ENCODE peak calls at places on chromosomes 11 and 22, in ten cellular contexts. N, L, Q, S, W, O, E, D, B and I are unnamed samples. For H3K4me1, the result is how much of the 10 kb centered on the place peaks cover.

GRCh38 chr11:93537767-93538261 is 5.4 kb downstream of the SMCO4 start:
- DNase-seq in L (peak), N (no peak), E (no peak), Q (no peak), D (no peak), B (no peak), S (peak), W (no peak), O (peak), I (no peak)

GRCh38 chr11:122556605-122557004 is 98.9 kb upstream of the UBASH3B start:
- DNase-seq in O (no peak), L (no peak), D (no peak), W (peak), B (no peak), S (no peak), Q (peak), E (peak), N (no peak), I (no peak)

GRCh38 chr22:28051787-28052356 is 132.8 kb upstream of the PITPNB start:
- DNase-seq in D (peak), S (peak), E (peak), O (peak), W (peak), N (peak), B (no peak), Q (peak), L (peak), I (peak)

GRCh38 chr11:130451261-130452019 is 3.0 kb downstream of the ADAMTS15 start:
- DNase-seq in W (no peak), O (no peak), Q (no peak), N (no peak), S (peak), E (no peak), D (peak), B (no peak), L (no peak), I (peak)

GRCh38 chr22:40101417-40102101 is 76.2 kb upstream of the TNRC6B start:
- DNase-seq in D (no peak), L (no peak), B (no peak), S (no peak), O (no peak), E (peak), Q (no peak), N (no peak), W (no peak), I (no peak)

GRCh38 chr11:120912504-120912903 is 111.4 kb upstream of the TBCEL start:
- DNase-seq in L (no peak), W (no peak), E (peak), O (peak), Q (no peak), S (peak), D (no peak), B (no peak), N (peak), I (no peak)

GRCh38 chr11:15913261-15913660 is 443.1 kb downstream of the SOX6 start:
- DNase-seq in Q (no peak), D (no peak), O (no peak), L (no peak), S (no peak), E (no peak), W (no peak), N (no peak), B (no peak), I (no peak)

GRCh38 chr11:14336507-14337503 is 22.2 kb downstream of the RRAS2 start:
- DNase-seq in B (no peak), N (peak), Q (no peak), S (peak), D (no peak), L (no peak), W (no peak), E (no peak), O (no peak), I (no peak)

GRCh38 chr11:100870138-100870537 is 183.1 kb downstream of the ARHGAP42 start:
- DNase-seq in D (no peak), L (no peak), O (no peak), Q (no peak), S (no peak), B (no peak), E (no peak), W (no peak), N (no peak), I (no peak)

GRCh38 chr11:68383976-68384501 is 71.6 kb downstream of the LRP5 start:
- DNase-seq in B (peak), W (peak), S (peak), D (peak), Q (peak), L (peak), O (peak), E (peak), N (peak), I (peak)

GRCh38 chr11:122517403-122518379 is 137.8 kb upstream of the UBASH3B start:
- DNase-seq in W (no peak), E (no peak), Q (no peak), N (no peak), D (no peak), B (no peak), L (no peak), O (no peak), S (no peak), I (no peak)

GRCh38 chr22:35337932-35338331 is 38.2 kb downstream of the TOM1 start:
- DNase-seq in L (no peak), W (no peak), N (no peak), B (no peak), O (no peak), S (no peak), Q (no peak), D (no peak), E (no peak), I (no peak)

GRCh38 chr11:105673089-105673488 is 63.2 kb downstream of the GRIA4 start:
- DNase-seq in Q (no peak), E (peak), L (no peak), O (peak), B (no peak), W (no peak), S (peak), N (peak), D (no peak), I (peak)

GRCh38 chr11:65891180-65892136 is 985 bp downstream of the CCDC85B start:
- DNase-seq in S (no peak), O (no peak), W (no peak), N (peak), L (peak), B (no peak), D (no peak), Q (peak), E (peak), I (peak)

GRCh38 chr22:40603088-40603605 is 33.4 kb downstream of the MRTFA start:
- DNase-seq in N (peak), O (no peak), Q (no peak), L (peak), B (no peak), W (no peak), D (no peak), E (no peak), S (peak), I (no peak)

GRCh38 chr11:3865388-3866193 is 10.1 kb downstream of the STIM1 start:
- DNase-seq in E (no peak), N (peak), L (no peak), W (no peak), S (peak), Q (no peak), B (no peak), O (no peak), D (no peak), I (no peak)

GRCh38 chr11:65390099-65390941 is 3.9 kb downstream of the FRMD8 start:
- DNase-seq in S (no peak), O (no peak), Q (no peak), N (peak), E (peak), B (no peak), D (no peak), L (no peak), W (no peak), I (peak)

GRCh38 chr22:50282361-50283144 is 12.4 kb upstream of the MAPK11 start:
- DNase-seq in E (no peak), B (no peak), D (no peak), S (peak), L (peak), Q (no peak), N (no peak), W (no peak), O (peak), I (no peak)

GRCh38 chr11:70122490-70123198 is 44.5 kb downstream of the ANO1 start:
- DNase-seq in O (no peak), D (no peak), Q (no peak), W (no peak), N (no peak), S (no peak), B (no peak), L (no peak), E (no peak), I (no peak)

GRCh38 chr11:77117485-77117884 is 10.6 kb upstream of the MYO7A start:
- DNase-seq in D (no peak), E (no peak), N (no peak), Q (no peak), B (no peak), O (no peak), W (no peak), S (no peak), L (no peak), I (no peak)

GRCh38 chr22:19773470-19774040 is 13.0 kb downstream of the TBX1 start:
- DNase-seq in W (no peak), E (no peak), L (no peak), O (no peak), B (no peak), N (no peak), S (no peak), Q (peak), D (no peak), I (no peak)

GRCh38 chr22:38456272-38456837 is 1.4 kb upstream of the KCNJ4 start:
- DNase-seq in Q (no peak), O (no peak), L (no peak), N (no peak), S (no peak), W (no peak), B (no peak), D (no peak), E (no peak), I (no peak)

GRCh38 chr11:126588630-126589491 is 233.4 kb downstream of the ST3GAL4 start:
- DNase-seq in B (no peak), Q (no peak), S (no peak), O (no peak), E (no peak), D (no peak), L (no peak), W (no peak), N (no peak), I (no peak)

GRCh38 chr11:102560555-102561011 is 30.0 kb upstream of the MMP7 start:
- DNase-seq in O (no peak), L (no peak), E (no peak), W (peak), B (no peak), S (peak), D (no peak), Q (no peak), N (no peak), I (no peak)

GRCh38 chr11:7196396-7197146 is 55.1 kb upstream of the SYT9 start:
- DNase-seq in W (no peak), O (no peak), E (no peak), B (no peak), D (no peak), N (no peak), Q (peak), S (no peak), L (no peak), I (no peak)
- H3K4me1 ChIP-seq in W (under half), O (under half), E (under half), B (under half), D (under half), N (under half), Q (under half), S (under half), L (under half), I (under half)

DNA sequence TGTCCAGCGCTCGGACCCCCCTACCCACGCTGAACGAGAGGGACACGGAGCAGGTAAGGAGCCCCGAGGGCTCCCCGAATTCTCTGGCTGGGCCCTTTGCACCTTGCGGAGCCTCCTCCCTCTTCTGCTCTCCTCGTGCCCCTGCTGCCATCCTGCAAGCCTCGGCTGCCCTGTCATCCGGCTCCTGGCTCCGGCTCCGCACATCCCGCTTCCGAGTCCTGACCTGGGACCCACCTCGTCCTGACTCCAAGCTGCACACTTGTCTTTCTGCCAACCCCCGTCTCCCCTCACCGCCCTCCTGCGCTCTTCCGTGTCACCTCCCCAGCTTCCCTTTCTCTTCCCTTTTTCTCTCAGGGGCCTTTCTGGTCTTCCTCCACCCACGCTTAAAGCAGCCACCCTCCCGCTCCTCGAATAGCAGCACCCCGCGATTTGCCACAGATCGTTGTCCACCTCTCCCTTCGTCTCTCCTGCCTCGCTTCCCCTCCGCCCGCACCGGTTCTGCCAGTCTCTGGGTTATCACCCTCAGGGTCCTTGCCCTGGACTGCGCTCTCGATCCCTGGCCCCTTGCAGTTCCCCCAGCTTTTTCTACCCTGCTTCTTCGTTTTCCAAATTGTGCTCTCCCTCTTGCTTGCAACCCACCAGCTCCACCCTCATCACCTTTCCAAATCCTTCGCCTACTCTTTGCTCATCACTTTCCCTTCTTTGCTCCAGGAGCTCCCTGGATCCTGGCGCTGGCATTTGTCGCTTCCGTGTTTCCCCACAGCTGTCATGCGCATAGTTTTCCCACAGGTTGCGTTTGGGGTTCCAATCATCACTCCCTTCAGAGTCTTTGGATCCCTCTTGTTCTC is 822 bp downstream of the MARK2 start:
- DNase-seq in E (peak), Q (no peak), S (no peak), D (no peak), N (peak), O (peak), L (peak), W (peak), B (no peak), I (peak)
- H3K4me3 ChIP-seq in E (peak), Q (peak), S (peak), D (peak), N (peak), O (peak), L (peak), W (peak), B (peak), I (peak)

DNA sequence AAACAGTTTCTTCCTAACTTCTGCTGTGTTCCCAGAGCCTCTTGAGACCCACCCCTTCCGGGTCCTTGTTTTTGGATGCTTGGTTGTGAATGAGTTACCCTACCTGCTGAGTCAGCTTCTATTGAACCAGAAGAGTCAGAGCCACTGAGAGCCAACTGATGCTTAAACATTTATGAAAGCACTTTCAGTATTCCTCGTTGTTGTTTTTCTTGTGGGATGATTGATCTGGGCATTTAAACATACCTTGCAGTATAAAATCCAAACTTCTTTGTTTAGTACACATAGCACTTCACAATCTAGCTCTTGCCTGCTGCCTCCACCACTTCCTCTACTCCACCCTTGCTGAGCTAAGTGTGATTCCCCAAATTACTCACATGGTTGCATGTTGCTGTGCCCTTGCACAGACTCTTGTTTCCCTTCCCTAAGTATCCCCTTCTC is 5.5 kb downstream of the PRSS23 start:
- DNase-seq in S (no peak), N (peak), E (no peak), Q (no peak), W (no peak), L (no peak), O (no peak), B (peak), D (no peak), I (no peak)
- H3K4me1 ChIP-seq in S (under half), N (half or more), E (half or more), Q (under half), W (under half), L (under half), O (under half), B (under half), D (half or more), I (under half)

DNA sequence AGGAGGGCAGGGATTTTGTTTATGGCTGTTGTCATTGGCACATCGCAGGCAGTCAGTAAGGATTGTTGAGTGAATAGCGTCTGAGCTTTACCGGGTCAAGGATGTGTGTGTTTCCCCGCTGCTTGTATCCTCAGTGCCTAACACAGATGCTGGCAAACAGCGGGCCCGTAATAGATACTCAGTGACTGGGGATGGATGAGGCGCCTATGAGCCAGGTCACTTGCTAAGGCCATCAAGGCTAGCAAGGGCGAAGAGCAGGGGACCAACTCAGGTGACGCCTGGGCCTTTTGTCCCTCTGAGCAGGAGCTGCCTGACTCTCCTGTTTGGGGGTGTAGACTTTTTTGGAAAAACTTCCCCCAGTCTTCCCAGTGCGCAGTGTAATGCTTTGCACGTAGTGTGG is 118.1 kb downstream of the HIPK3 start:
- DNase-seq in O (no peak), S (no peak), W (no peak), L (no peak), Q (no peak), D (no peak), B (no peak), E (no peak), N (no peak), I (peak)
- H3K4me3 ChIP-seq in O (no peak), S (peak), W (no peak), L (no peak), Q (no peak), D (no peak), B (no peak), E (peak), N (peak), I (peak)

DNA sequence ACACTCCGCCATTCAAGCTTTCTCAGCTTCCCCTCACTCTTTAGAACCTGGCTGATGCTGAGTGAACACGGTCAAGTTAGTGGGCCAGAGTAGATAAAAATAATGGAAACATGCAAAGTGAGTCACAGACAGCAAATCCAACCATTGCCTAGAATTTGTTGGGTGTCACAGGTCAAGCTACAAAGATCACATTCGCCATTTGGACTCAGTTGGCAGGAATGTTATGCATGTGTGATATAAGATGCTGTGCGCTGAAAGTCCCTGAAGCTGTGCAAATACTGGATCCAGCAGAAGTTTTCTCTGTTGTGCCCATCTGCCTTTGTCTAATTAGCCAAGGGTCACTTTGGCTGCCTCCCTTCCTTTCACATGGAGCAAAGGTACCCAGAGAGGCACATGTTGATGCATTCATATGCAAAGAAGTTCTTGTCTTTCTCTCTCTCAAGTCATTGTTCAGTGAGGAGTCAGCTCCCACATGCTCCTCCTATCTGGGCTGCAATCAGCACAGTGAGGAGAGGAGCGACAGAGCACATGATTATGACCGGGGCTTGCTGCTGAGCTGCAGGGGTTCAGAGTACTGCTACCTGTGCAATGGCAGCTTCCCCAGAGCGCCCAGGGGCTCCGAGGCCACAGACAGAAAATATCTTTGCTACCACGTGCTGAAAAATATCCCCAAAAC is 39.7 kb downstream of the FLI1 start:
- DNase-seq in D (no peak), B (peak), Q (no peak), E (peak), W (peak), O (no peak), L (no peak), N (peak), S (peak), I (no peak)
- H3K4me1 ChIP-seq in D (under half), B (half or more), Q (under half), E (under half), W (under half), O (under half), L (under half), N (under half), S (under half), I (under half)

GRCh38 chr22:37267661-37268413 is 14.5 kb upstream of the CYTH4 start:
- DNase-seq in O (no peak), W (no peak), N (no peak), D (no peak), E (no peak), Q (no peak), L (no peak), B (no peak), S (peak), I (no peak)

GRCh38 chr22:37269930-37270678 is 12.2 kb upstream of the CYTH4 start:
- DNase-seq in S (no peak), W (no peak), Q (no peak), E (no peak), N (no peak), B (no peak), D (no peak), L (no peak), O (peak), I (no peak)

GRCh38 chr22:37263966-37264887 is 18.1 kb upstream of the CYTH4 start:
- DNase-seq in B (no peak), Q (no peak), D (no peak), W (no peak), L (no peak), N (no peak), O (no peak), E (no peak), S (no peak), I (no peak)

GRCh38 chr22:37266581-37267127 is 15.7 kb upstream of the CYTH4 start:
- DNase-seq in B (no peak), N (no peak), W (no peak), D (no peak), L (no peak), E (no peak), O (no peak), Q (no peak), S (no peak), I (no peak)

GRCh38 chr22:37267128-37267587 is 15.2 kb upstream of the CYTH4 start:
- DNase-seq in L (no peak), W (peak), O (no peak), B (peak), N (peak), E (peak), D (no peak), S (no peak), Q (peak), I (peak)
- H3K4me3 ChIP-seq in L (peak), W (peak), O (no peak), B (peak), N (peak), E (no peak), D (peak), S (peak), Q (peak), I (no peak)

GRCh38 chr22:26970809-26971394 is 313.5 kb downstream of the MIAT start:
- DNase-seq in D (no peak), B (no peak), N (no peak), E (no peak), W (no peak), O (no peak), L (no peak), Q (no peak), S (no peak), I (no peak)
- H3K4me1 ChIP-seq in D (under half), B (under half), N (under half), E (under half), W (under half), O (under half), L (under half), Q (under half), S (under half), I (under half)